ENCODE peak calls at places on chromosomes 11 and 22, in five cellular contexts. G is transverse colon, U is Panc1, Y is spleen, W is HCT116. P is an unnamed sample.

GRCh38 chr11:76329983-76330382 is 50.9 kb downstream of the THAP12 start:
- DNase-seq in U (no peak), W (no peak), Y (no peak), G (no peak), P (no peak)

GRCh38 chr22:50246242-50247175 is 1.7 kb upstream of the TUBGCP6 start:
- DNase-seq in Y (no peak), W (no peak), G (no peak), U (no peak), P (no peak)

GRCh38 chr11:35786918-35787557 is 124.5 kb downstream of the TRIM44 start:
- DNase-seq in W (no peak), U (no peak), G (no peak), Y (no peak), P (no peak)

GRCh38 chr11:17790453-17790852 is 55.9 kb downstream of the KCNC1 start:
- DNase-seq in G (no peak), U (no peak), W (no peak), Y (no peak), P (no peak)

GRCh38 chr22:17579535-17579981 is 16.3 kb downstream of the SLC25A18 start:
- DNase-seq in Y (no peak), G (no peak), W (no peak), U (no peak), P (no peak)

GRCh38 chr11:86269645-86270044 is 25.1 kb downstream of the EED start:
- DNase-seq in W (no peak), G (no peak), U (no peak), Y (no peak), P (no peak)

GRCh38 chr11:122509899-122510298 is 145.6 kb upstream of the UBASH3B start:
- DNase-seq in U (no peak), G (no peak), W (no peak), Y (no peak), P (no peak)

GRCh38 chr22:46425011-46425410 is 89.5 kb downstream of the TRMU start:
- DNase-seq in G (no peak), U (no peak), W (no peak), Y (no peak), P (no peak)

GRCh38 chr11:125164422-125165110 is at the start of gene PKNOX2:
- DNase-seq in G (peak; percentile 50), U (no peak), Y (peak; percentile 88), W (peak; percentile 3), P (peak; percentile 73)

GRCh38 chr11:21933095-21933494 is 259.8 kb upstream of the ANO5 start:
- DNase-seq in W (no peak), Y (no peak), G (no peak), U (no peak), P (no peak)

GRCh38 chr11:7514099-7514725 is 413 bp downstream of the PPFIBP2 start:
- DNase-seq in U (no peak), Y (no peak), G (peak; percentile 54), W (no peak), P (no peak)

GRCh38 chr11:124762077-124762623 is at the start of gene ESAM:
- DNase-seq in Y (peak; percentile 92), U (no peak), W (no peak), G (peak; percentile 84), P (peak; percentile 76)

GRCh38 chr11:125345706-125346561 is 150.1 kb downstream of the FEZ1 start:
- DNase-seq in W (no peak), U (no peak), Y (peak; percentile 78), G (peak; percentile 66), P (peak; percentile 76)

GRCh38 chr11:131695889-131696429 is 325.5 kb downstream of the NTM start:
- DNase-seq in G (no peak), W (no peak), U (no peak), Y (no peak), P (no peak)

GRCh38 chr11:104995001-104995408 is 26.6 kb upstream of the CASP4 start:
- DNase-seq in U (no peak), W (no peak), Y (no peak), G (no peak), P (no peak)

GRCh38 chr11:105000797-105001196 is 22.2 kb downstream of the CASP5 start:
- DNase-seq in Y (peak; percentile 80), W (peak; percentile 19), U (peak; percentile 8), G (peak; percentile 29), P (peak; percentile 29)

GRCh38 chr11:104999716-105000115 is 23.3 kb downstream of the CASP5 start:
- DNase-seq in Y (no peak), G (no peak), W (no peak), U (no peak), P (no peak)

GRCh38 chr11:105000167-105000566 is 22.8 kb downstream of the CASP5 start:
- DNase-seq in W (peak; percentile 37), G (no peak), Y (no peak), U (no peak), P (no peak)

DNA sequence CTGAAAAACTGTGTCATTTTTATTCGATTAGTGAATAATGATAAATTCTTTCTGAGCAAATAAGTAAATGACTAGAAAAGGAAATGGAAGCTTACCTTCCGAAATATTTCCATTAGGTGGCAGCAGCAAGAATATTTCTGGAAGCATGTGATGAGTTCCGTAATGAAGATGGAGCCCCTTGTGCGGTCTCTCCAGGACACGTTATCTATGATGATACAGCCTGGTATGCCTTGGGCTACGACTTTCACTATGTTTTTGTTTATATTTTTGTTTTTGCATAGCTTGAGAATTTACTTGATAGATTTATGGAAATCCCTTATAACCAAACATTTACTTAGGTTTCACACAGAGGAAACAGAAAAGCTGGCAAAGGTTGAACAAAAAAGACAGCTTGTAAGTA is 25.7 kb downstream of the CASP5 start:
- DNase-seq in Y (no peak), W (no peak), U (peak; percentile 32), G (no peak), P (no peak)
- H3K4me3 ChIP-seq in Y (no peak overlapping the region), W (no peak overlapping the region), U (no peak overlapping the region), G (no peak overlapping the region), P (no peak overlapping the region)

GRCh38 chr22:19271273-19271855 is 20.2 kb downstream of the CLTCL1 start:
- DNase-seq in W (no peak), U (no peak), G (no peak), Y (no peak), P (no peak)

GRCh38 chr22:19271856-19272535 is 19.5 kb downstream of the CLTCL1 start:
- DNase-seq in W (no peak), G (no peak), Y (no peak), U (peak; percentile 62), P (no peak)

GRCh38 chr22:19266547-19267086 is 24.9 kb downstream of the CLTCL1 start:
- DNase-seq in U (no peak), Y (no peak), G (no peak), W (no peak), P (no peak)

GRCh38 chr22:19275104-19275503 is 16.4 kb downstream of the CLTCL1 start:
- DNase-seq in U (no peak), G (no peak), Y (no peak), W (no peak), P (no peak)

GRCh38 chr22:19270873-19271272 is 20.6 kb downstream of the CLTCL1 start:
- DNase-seq in U (no peak), G (no peak), Y (no peak), W (no peak), P (no peak)
- TF ChIP-seq POLR2AphosphoS5 in U (no peak), G (no peak), Y (no peak), W (no peak), P (no peak)

GRCh38 chr11:68950268-68950667 is 30.5 kb downstream of the MRGPRD start:
- DNase-seq in Y (no peak), U (no peak), G (no peak), W (peak; percentile 15), P (no peak)
- H3K4me3 ChIP-seq in Y (no peak overlapping the region), U (no peak overlapping the region), G (no peak overlapping the region), W (no peak overlapping the region), P (no peak overlapping the region)

GRCh38 chr22:24584871-24585411 is 7.9 kb downstream of the LRRC75B start:
- DNase-seq in U (no peak), Y (peak; percentile 70), W (no peak), G (no peak), P (no peak)

GRCh38 chr22:24582111-24582814 is 10.6 kb downstream of the LRRC75B start:
- DNase-seq in G (no peak), U (no peak), W (no peak), Y (peak; percentile 63), P (peak; percentile 52)

GRCh38 chr22:24585461-24585860 is 7.4 kb downstream of the LRRC75B start:
- DNase-seq in G (no peak), Y (peak; percentile 30), U (no peak), W (no peak), P (no peak)

GRCh38 chr22:24583972-24584790 is 8.7 kb downstream of the LRRC75B start:
- DNase-seq in Y (peak; percentile 34), G (no peak), W (no peak), U (no peak), P (peak; percentile 68)

GRCh38 chr22:24583221-24583971 is 9.5 kb downstream of the LRRC75B start:
- DNase-seq in W (no peak), G (peak; percentile 32), Y (peak; percentile 64), U (no peak), P (no peak)
- TF ChIP-seq POLR2AphosphoS5 in W (no peak), G (no peak), Y (peak; percentile 54), U (no peak), P (no peak)

GRCh38 chr11:102495161-102496042 is 35.1 kb downstream of the MMP7 start:
- DNase-seq in G (peak; percentile 28), W (peak; percentile 81), Y (no peak), U (peak; percentile 73), P (no peak)
- H3K4me3 ChIP-seq in G (no peak overlapping the region), W (peak overlapping the region; percentile 38), Y (no peak overlapping the region), U (peak overlapping the region; percentile 33), P (no peak overlapping the region)

DNA sequence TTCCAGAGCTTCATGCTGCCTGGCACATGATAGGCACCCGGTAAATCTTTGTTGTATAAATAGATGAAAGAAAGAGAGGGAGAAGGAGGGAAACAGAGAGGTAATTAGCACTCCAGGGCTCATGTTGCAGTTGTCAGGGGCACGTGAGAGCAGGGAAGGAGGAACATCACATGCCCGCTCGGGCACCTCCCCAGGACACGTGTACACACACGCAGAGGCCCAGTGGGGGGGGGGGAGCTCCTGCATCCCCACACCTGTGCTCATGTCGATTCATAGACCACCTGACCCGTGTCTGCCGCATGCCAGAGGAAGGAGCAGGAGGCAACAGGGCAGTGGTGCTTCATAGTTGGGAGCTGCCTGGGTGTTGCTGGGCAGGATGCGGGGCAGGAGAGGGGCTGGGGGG is 37.1 kb upstream of the NNMT start:
- DNase-seq in G (no peak), U (no peak), Y (no peak), W (no peak), P (no peak)
- TF ChIP-seq POLR2AphosphoS5 in G (no peak), U (no peak), Y (peak; percentile 70), W (no peak), P (no peak)

DNA sequence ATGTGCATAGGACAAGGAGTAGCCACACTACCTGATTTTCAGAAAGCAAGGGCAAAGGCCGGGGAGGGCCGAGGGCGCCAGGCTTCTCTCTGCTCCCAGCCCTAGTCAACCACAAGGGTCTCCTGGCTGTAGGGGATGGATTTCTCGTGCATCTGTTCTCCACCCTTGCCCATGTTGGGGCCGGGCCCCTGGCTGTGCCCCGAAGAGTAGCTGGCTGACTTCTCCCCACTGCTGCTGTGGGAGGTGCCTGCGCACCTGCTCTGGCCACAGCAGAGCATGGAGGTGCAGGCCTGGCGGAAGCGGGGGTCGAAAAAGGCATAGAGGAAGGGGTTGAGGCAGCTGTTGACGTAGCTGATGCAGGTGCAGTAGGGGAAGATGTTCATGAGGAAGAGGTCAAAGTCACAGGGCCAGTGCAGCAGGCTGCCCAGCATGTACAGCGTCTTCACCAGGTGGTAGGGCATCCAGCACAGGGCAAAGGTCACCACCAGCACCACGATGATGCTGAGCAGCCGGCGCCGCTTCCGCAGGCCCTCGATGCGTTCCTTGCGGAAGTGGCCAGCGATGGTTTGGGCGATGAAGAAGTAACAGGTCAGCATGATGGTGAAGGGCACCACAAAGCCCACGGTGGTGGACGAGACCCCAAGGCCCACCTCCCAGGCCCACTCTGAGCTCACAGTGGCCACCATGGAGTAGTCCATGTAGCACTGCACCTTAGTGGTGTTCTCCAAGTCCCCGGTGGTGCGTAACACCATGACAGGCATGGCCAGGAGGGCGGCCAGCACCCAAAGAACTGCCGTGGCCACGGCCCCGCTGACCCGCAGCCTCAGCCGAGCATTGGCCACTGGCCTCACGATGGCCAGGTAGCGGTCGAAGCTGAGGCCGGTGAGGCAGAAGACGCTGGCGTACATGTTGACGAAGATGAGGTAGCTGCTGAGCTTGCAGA is 1.0 kb downstream of the APLNR start:
- DNase-seq in G (no peak), W (no peak), Y (no peak), U (no peak), P (no peak)
- H3K4me3 ChIP-seq in G (no peak overlapping the region), W (no peak overlapping the region), Y (peak overlapping the region; percentile 50), U (no peak overlapping the region), P (no peak overlapping the region)